ENCODE peak calls at places on chromosomes 2 and 18, in six cellular contexts. One of them, this sample, is unnamed.

GRCh38 chr2:57460875-57461274 is 585.7 kb upstream of the VRK2 start:
- DNase-seq in GM03348: no peak
- DNase-seq in HT-29: no peak
- DNase-seq in retina: no peak
- DNase-seq in astrocyte of the spinal cord: no peak
- DNase-seq in fibroblast of villous mesenchyme: no peak
- DNase-seq in this sample: no peak

GRCh38 chr2:127052068-127052770 is 54.7 kb downstream of the BIN1 start:
- DNase-seq in GM03348: no peak
- DNase-seq in HT-29: no peak
- DNase-seq in retina: no peak
- DNase-seq in astrocyte of the spinal cord: no peak
- DNase-seq in fibroblast of villous mesenchyme: no peak
- DNase-seq in this sample: no peak

GRCh38 chr2:11582526-11583202 is 48.8 kb downstream of the GREB1 start:
- DNase-seq in GM03348: peak
- DNase-seq in HT-29: peak
- DNase-seq in retina: peak
- DNase-seq in astrocyte of the spinal cord: peak
- DNase-seq in fibroblast of villous mesenchyme: peak
- DNase-seq in this sample: peak

GRCh38 chr2:209977386-209978239 is 24.8 kb upstream of the RPE start:
- DNase-seq in GM03348: peak
- DNase-seq in HT-29: peak
- DNase-seq in retina: peak
- DNase-seq in astrocyte of the spinal cord: peak
- DNase-seq in fibroblast of villous mesenchyme: peak
- DNase-seq in this sample: peak

GRCh38 chr18:24875286-24875685 is 414.8 kb downstream of the HRH4 start:
- DNase-seq in GM03348: no peak
- DNase-seq in HT-29: no peak
- DNase-seq in retina: no peak
- DNase-seq in astrocyte of the spinal cord: no peak
- DNase-seq in fibroblast of villous mesenchyme: no peak
- DNase-seq in this sample: no peak

GRCh38 chr18:28802546-28802945 is 625.6 kb upstream of the CDH2 start:
- DNase-seq in GM03348: no peak
- DNase-seq in HT-29: no peak
- DNase-seq in retina: no peak
- DNase-seq in astrocyte of the spinal cord: peak
- DNase-seq in fibroblast of villous mesenchyme: no peak
- DNase-seq in this sample: no peak

GRCh38 chr18:11320981-11321380 is 171.6 kb upstream of the PIEZO2 start:
- DNase-seq in GM03348: peak
- DNase-seq in HT-29: no peak
- DNase-seq in retina: no peak
- DNase-seq in astrocyte of the spinal cord: peak
- DNase-seq in fibroblast of villous mesenchyme: peak
- DNase-seq in this sample: no peak

GRCh38 chr18:56284319-56284718 is 354.1 kb downstream of the TXNL1 start:
- DNase-seq in GM03348: no peak
- DNase-seq in HT-29: no peak
- DNase-seq in retina: no peak
- DNase-seq in astrocyte of the spinal cord: peak
- DNase-seq in fibroblast of villous mesenchyme: no peak
- DNase-seq in this sample: no peak

GRCh38 chr2:190791983-190792575 is 88.5 kb upstream of the GLS start:
- DNase-seq in GM03348: no peak
- DNase-seq in HT-29: no peak
- DNase-seq in retina: no peak
- DNase-seq in astrocyte of the spinal cord: no peak
- DNase-seq in fibroblast of villous mesenchyme: peak
- DNase-seq in this sample: no peak

GRCh38 chr18:63313409-63313917 is 6.1 kb downstream of the BCL2 start:
- DNase-seq in GM03348: no peak
- DNase-seq in HT-29: no peak
- DNase-seq in retina: no peak
- DNase-seq in astrocyte of the spinal cord: no peak
- DNase-seq in fibroblast of villous mesenchyme: no peak
- DNase-seq in this sample: no peak

GRCh38 chr2:160209457-160209856 is 9.4 kb upstream of the ITGB6 start:
- DNase-seq in GM03348: peak
- DNase-seq in HT-29: no peak
- DNase-seq in retina: no peak
- DNase-seq in astrocyte of the spinal cord: peak
- DNase-seq in fibroblast of villous mesenchyme: peak
- DNase-seq in this sample: no peak

GRCh38 chr2:239721991-239722759 is 303.0 kb downstream of the NDUFA10 start:
- DNase-seq in GM03348: no peak
- DNase-seq in HT-29: no peak
- DNase-seq in retina: no peak
- DNase-seq in astrocyte of the spinal cord: no peak
- DNase-seq in fibroblast of villous mesenchyme: no peak
- DNase-seq in this sample: no peak

GRCh38 chr2:5743992-5744391 is 51.8 kb downstream of the SOX11 start:
- DNase-seq in GM03348: no peak
- DNase-seq in HT-29: no peak
- DNase-seq in retina: no peak
- DNase-seq in astrocyte of the spinal cord: no peak
- DNase-seq in fibroblast of villous mesenchyme: no peak
- DNase-seq in this sample: no peak

GRCh38 chr2:45683292-45683691 is 31.8 kb downstream of the PRKCE start:
- DNase-seq in GM03348: no peak
- DNase-seq in HT-29: no peak
- DNase-seq in retina: no peak
- DNase-seq in astrocyte of the spinal cord: no peak
- DNase-seq in fibroblast of villous mesenchyme: no peak
- DNase-seq in this sample: no peak

GRCh38 chr2:174951746-174952145 is 53.4 kb downstream of the CHN1 start:
- DNase-seq in GM03348: peak
- DNase-seq in HT-29: no peak
- DNase-seq in retina: no peak
- DNase-seq in astrocyte of the spinal cord: peak
- DNase-seq in fibroblast of villous mesenchyme: peak
- DNase-seq in this sample: no peak

GRCh38 chr2:199910338-199911051 is 598 bp upstream of the C2orf69 start:
- DNase-seq in GM03348: no peak
- DNase-seq in HT-29: no peak
- DNase-seq in retina: no peak
- DNase-seq in astrocyte of the spinal cord: no peak
- DNase-seq in fibroblast of villous mesenchyme: no peak
- DNase-seq in this sample: no peak

GRCh38 chr2:241814571-241815476 is 5.8 kb downstream of the NEU4 start:
- DNase-seq in GM03348: peak
- DNase-seq in HT-29: no peak
- DNase-seq in retina: no peak
- DNase-seq in astrocyte of the spinal cord: no peak
- DNase-seq in fibroblast of villous mesenchyme: no peak
- DNase-seq in this sample: no peak

GRCh38 chr2:9463698-9464034 is 10.7 kb upstream of the IAH1 start:
- DNase-seq in GM03348: no peak
- DNase-seq in HT-29: no peak
- DNase-seq in retina: no peak
- DNase-seq in astrocyte of the spinal cord: peak
- DNase-seq in fibroblast of villous mesenchyme: no peak
- DNase-seq in this sample: no peak

GRCh38 chr2:6290212-6290611 is 575.5 kb downstream of the CMPK2 start:
- DNase-seq in GM03348: no peak
- DNase-seq in HT-29: no peak
- DNase-seq in retina: no peak
- DNase-seq in astrocyte of the spinal cord: no peak
- DNase-seq in fibroblast of villous mesenchyme: no peak
- DNase-seq in this sample: no peak

GRCh38 chr2:110173523-110173922 is 31.3 kb downstream of the NPHP1 start:
- DNase-seq in GM03348: no peak
- DNase-seq in HT-29: peak
- DNase-seq in retina: no peak
- DNase-seq in astrocyte of the spinal cord: peak
- DNase-seq in fibroblast of villous mesenchyme: peak
- DNase-seq in this sample: no peak

GRCh38 chr2:860259-860855 is 90.3 kb upstream of the SNTG2 start:
- DNase-seq in GM03348: no peak
- DNase-seq in HT-29: peak
- DNase-seq in retina: no peak
- DNase-seq in astrocyte of the spinal cord: no peak
- DNase-seq in fibroblast of villous mesenchyme: no peak
- DNase-seq in this sample: no peak

GRCh38 chr2:78890940-78891339 is 134.6 kb upstream of the REG3G start:
- DNase-seq in GM03348: no peak
- DNase-seq in HT-29: no peak
- DNase-seq in retina: no peak
- DNase-seq in astrocyte of the spinal cord: no peak
- DNase-seq in fibroblast of villous mesenchyme: no peak
- DNase-seq in this sample: no peak

GRCh38 chr2:109382946-109383345 is 230.8 kb downstream of the SEPTIN10 start:
- DNase-seq in GM03348: peak
- DNase-seq in HT-29: no peak
- DNase-seq in retina: no peak
- DNase-seq in astrocyte of the spinal cord: peak
- DNase-seq in fibroblast of villous mesenchyme: peak
- DNase-seq in this sample: peak

GRCh38 chr2:203914546-203915169 is 21.9 kb upstream of the ICOS start:
- DNase-seq in GM03348: no peak
- DNase-seq in HT-29: no peak
- DNase-seq in retina: no peak
- DNase-seq in astrocyte of the spinal cord: no peak
- DNase-seq in fibroblast of villous mesenchyme: no peak
- DNase-seq in this sample: no peak

This sample was measured in NCI-H2081.